ENCODE peak calls at places on chromosomes 5 and 9, in seven cellular contexts. F, D, K, O, U, J and Q are unnamed samples.

GRCh38 chr9:107472581-107473335 is 16.8 kb downstream of the KLF4 start:
- DNase-seq in F (no peak), D (no peak), K (no peak), O (no peak), U (no peak), J (no peak), Q (no peak)

GRCh38 chr5:157266286-157267007 is 524 bp downstream of the CYFIP2 start:
- DNase-seq in F (peak; percentile 50), D (no peak), K (no peak), O (no peak), U (peak; percentile 57), J (no peak), Q (no peak)

GRCh38 chr9:84436386-84437114 is 96.0 kb upstream of the SLC28A3 start:
- DNase-seq in F (no peak), D (no peak), K (no peak), O (no peak), U (no peak), J (peak; percentile 65), Q (peak; percentile 2)

GRCh38 chr5:39399135-39400036 is 25.4 kb downstream of the DAB2 start:
- DNase-seq in F (no peak), D (no peak), K (no peak), O (peak; percentile 99), U (no peak), J (no peak), Q (peak; percentile 99)

GRCh38 chr9:89363311-89363670 is 45.0 kb downstream of the SECISBP2 start:
- DNase-seq in F (no peak), D (no peak), K (no peak), O (no peak), U (no peak), J (no peak), Q (no peak)

GRCh38 chr5:160312139-160312959 is at the start of gene CCNJL:
- DNase-seq in F (peak; percentile 65), D (no peak), K (peak; percentile 30), O (peak; percentile 17), U (peak; percentile 51), J (peak; percentile 52), Q (peak; percentile 43)

GRCh38 chr5:80871541-80871961 is 88.6 kb upstream of the RASGRF2 start:
- DNase-seq in F (no peak), D (no peak), K (no peak), O (peak; percentile 51), U (no peak), J (no peak), Q (peak; percentile 49)

GRCh38 chr9:15755660-15756059 is 202.8 kb downstream of the CCDC171 start:
- DNase-seq in F (no peak), D (no peak), K (no peak), O (peak; percentile 80), U (no peak), J (no peak), Q (no peak)

GRCh38 chr9:89606567-89607311 is 1.9 kb downstream of the GADD45G start:
- DNase-seq in F (peak; percentile 78), D (no peak), K (peak; percentile 80), O (peak; percentile 7), U (no peak), J (peak; percentile 32), Q (peak; percentile 26)

GRCh38 chr9:16485155-16485554 is 385.3 kb downstream of the BNC2 start:
- DNase-seq in F (no peak), D (no peak), K (no peak), O (no peak), U (no peak), J (no peak), Q (no peak)

GRCh38 chr5:142549834-142550233 is 136.1 kb downstream of the FGF1 start:
- DNase-seq in F (no peak), D (no peak), K (no peak), O (no peak), U (no peak), J (no peak), Q (no peak)

GRCh38 chr5:142547445-142548374 is 138.2 kb downstream of the FGF1 start:
- DNase-seq in F (no peak), D (no peak), K (no peak), O (no peak), U (no peak), J (no peak), Q (no peak)

GRCh38 chr5:142548739-142549275 is 137.1 kb downstream of the FGF1 start:
- DNase-seq in F (peak; percentile 36), D (no peak), K (peak; percentile 62), O (peak; percentile 97), U (peak; percentile 41), J (no peak), Q (peak; percentile 98)

GRCh38 chr5:142550471-142550870 is 135.4 kb downstream of the FGF1 start:
- DNase-seq in F (no peak), D (no peak), K (no peak), O (no peak), U (no peak), J (no peak), Q (no peak)

DNA sequence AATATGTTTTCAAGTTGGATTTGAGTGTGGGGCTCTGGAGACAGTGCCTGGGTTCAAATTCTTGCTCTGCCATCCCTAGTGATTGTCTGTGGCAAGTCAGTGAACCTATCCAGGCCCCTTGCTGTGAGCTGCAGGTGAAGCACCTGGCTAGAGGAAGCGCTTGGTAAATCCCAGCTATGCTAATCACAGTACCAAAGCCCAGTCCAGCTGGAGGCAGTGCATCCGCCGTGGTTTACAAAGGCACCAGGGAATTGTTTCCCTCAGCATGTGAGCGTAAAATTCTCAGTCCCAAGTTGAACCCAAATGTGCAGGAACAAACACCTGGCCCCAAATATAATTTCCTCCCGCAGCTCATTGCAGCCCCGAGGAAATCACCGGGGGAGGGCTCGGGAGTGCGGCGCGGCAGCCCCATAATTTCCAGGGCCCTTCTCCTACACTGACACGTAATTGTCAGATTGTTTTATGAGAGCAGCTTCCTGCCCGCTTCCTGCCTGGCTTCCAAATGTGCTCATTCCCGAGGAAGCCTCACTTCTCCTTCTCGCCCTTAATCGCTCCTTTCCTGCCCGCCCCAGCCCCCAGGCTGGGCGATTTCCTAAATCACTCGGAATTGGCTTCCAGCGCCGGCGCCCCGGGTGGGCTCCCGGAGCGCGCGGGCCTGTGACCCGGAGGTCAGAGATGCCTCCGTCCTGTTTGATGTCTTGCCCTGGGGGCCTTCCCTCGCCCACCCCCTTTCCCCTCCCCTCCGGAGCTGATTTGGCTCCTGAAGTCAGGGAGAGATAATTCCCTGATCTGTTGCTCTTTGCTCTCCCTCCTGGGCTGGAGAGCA is 134.4 kb downstream of the FGF1 start:
- DNase-seq in F (no peak), D (no peak), K (no peak), O (no peak), U (no peak), J (no peak), Q (peak; percentile 39)
- H3K4me3 ChIP-seq in F (no peak overlapping the region), D (peak overlapping the region; percentile 60), K (no peak overlapping the region), O (peak overlapping the region; percentile 33), U (no peak overlapping the region), J (peak overlapping the region; percentile 59), Q (peak overlapping the region; percentile 32)

GRCh38 chr5:178589180-178590140 is 733 bp downstream of the COL23A1 start:
- DNase-seq in F (no peak), D (no peak), K (no peak), O (peak; percentile 16), U (no peak), J (peak; percentile 41), Q (peak; percentile 22)
- TF ChIP-seq CTCF in F (no peak), D (peak; percentile 16), K (no peak), O (peak; percentile 1), U (no peak), J (peak; percentile 43), Q (no peak)

GRCh38 chr9:127934986-127935385 is 2.7 kb downstream of the DPM2 start:
- DNase-seq in F (no peak), D (no peak), K (no peak), O (no peak), U (no peak), J (no peak), Q (no peak)
- H3K4me3 ChIP-seq in F (no peak overlapping the region), D (no peak overlapping the region), K (no peak overlapping the region), O (no peak overlapping the region), U (no peak overlapping the region), J (no peak overlapping the region), Q (no peak overlapping the region)

GRCh38 chr9:35115680-35116538 is at the start of gene ATOSB:
- DNase-seq in F (peak; percentile 97), D (peak; percentile 85), K (peak; percentile 97), O (peak; percentile 96), U (peak; percentile 98), J (peak; percentile 97), Q (peak; percentile 98)

GRCh38 chr9:35114113-35114847 is 1.4 kb downstream of the ATOSB start:
- DNase-seq in F (peak; percentile 64), D (no peak), K (peak; percentile 71), O (peak; percentile 94), U (peak; percentile 77), J (peak; percentile 84), Q (peak; percentile 96)

GRCh38 chr9:35114921-35115341 is 731 bp downstream of the ATOSB start:
- DNase-seq in F (peak; percentile 42), D (no peak), K (no peak), O (no peak), U (peak; percentile 66), J (peak; percentile 80), Q (peak; percentile 29)

GRCh38 chr9:35116898-35117551 is 1.4 kb upstream of the ATOSB start:
- DNase-seq in F (peak; percentile 92), D (peak; percentile 89), K (peak; percentile 95), O (peak; percentile 94), U (peak; percentile 95), J (peak; percentile 88), Q (peak; percentile 96)

DNA sequence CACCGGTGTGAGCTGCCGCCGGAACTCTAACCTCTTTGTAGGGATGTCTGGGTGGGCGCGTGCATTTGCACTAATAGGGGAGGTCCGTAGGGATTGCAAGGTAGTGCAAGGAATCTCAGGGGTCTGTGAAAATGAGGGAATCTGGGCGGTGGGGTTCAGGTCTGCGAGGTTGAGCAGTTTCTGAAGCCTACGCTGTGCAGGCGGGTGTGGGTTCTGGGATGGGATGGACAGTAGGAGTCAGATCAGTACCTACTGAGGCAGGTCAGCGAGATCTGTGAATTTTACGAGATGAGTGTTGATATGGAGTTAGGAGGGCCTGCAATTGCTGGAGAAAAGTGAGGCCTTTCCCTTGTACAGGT is 856 bp upstream of the ATOSB start:
- DNase-seq in F (no peak), D (no peak), K (no peak), O (no peak), U (no peak), J (no peak), Q (no peak)
- TF ChIP-seq CTCF in F (no peak), D (no peak), K (no peak), O (no peak), U (no peak), J (no peak), Q (no peak)

GRCh38 chr5:168300377-168301182 is 9.1 kb downstream of the WWC1 start:
- DNase-seq in F (no peak), D (no peak), K (no peak), O (no peak), U (no peak), J (no peak), Q (no peak)

GRCh38 chr5:168303398-168304020 is 12.1 kb downstream of the WWC1 start:
- DNase-seq in F (no peak), D (no peak), K (no peak), O (no peak), U (no peak), J (no peak), Q (no peak)

GRCh38 chr5:168301593-168302388 is 10.3 kb downstream of the WWC1 start:
- DNase-seq in F (peak; percentile 79), D (no peak), K (no peak), O (no peak), U (no peak), J (no peak), Q (no peak)

GRCh38 chr5:168304349-168304748 is 12.9 kb downstream of the WWC1 start:
- DNase-seq in F (no peak), D (no peak), K (no peak), O (no peak), U (no peak), J (no peak), Q (no peak)

GRCh38 chr5:168302785-168303184 is 11.3 kb downstream of the WWC1 start:
- DNase-seq in F (no peak), D (no peak), K (no peak), O (no peak), U (no peak), J (no peak), Q (no peak)
- H3K4me3 ChIP-seq in F (no peak overlapping the region), D (no peak overlapping the region), K (no peak overlapping the region), O (no peak overlapping the region), U (no peak overlapping the region), J (no peak overlapping the region), Q (no peak overlapping the region)